ENCODE peak calls at places on chromosome 17, in six cellular contexts. R is astrocyte; L is activated CD4-positive, alpha-beta T cell treated with anti-CD3 and anti-CD28 coated beads, Interleukin-2, amount 50 U/mL, for 48 hours; D is NCI-H1105; N is NCI-H2081; I is anterior cingulate cortex. C is an unnamed sample.

GRCh38 chr17:36546418-36547093 is 1.8 kb downstream of the GGNBP2 start:
- DNase-seq in R (no peak), L (no peak), D (no peak), N (peak), I (no peak), C (peak)

GRCh38 chr17:56949595-56949994 is 11.3 kb downstream of the COIL start:
- DNase-seq in R (no peak), L (no peak), D (no peak), N (no peak), I (no peak), C (no peak)

GRCh38 chr17:31417051-31417792 is 25.7 kb downstream of the RAB11FIP4 start:
- DNase-seq in R (no peak), L (no peak), D (no peak), N (no peak), I (no peak), C (no peak)

GRCh38 chr17:76354747-76355310 is 1.1 kb upstream of the PRPSAP1 start:
- DNase-seq in R (no peak), L (no peak), D (no peak), N (no peak), I (no peak), C (no peak)

GRCh38 chr17:83006515-83007455 is 72.6 kb upstream of the METRNL start:
- DNase-seq in R (no peak), L (no peak), D (no peak), N (no peak), I (no peak), C (no peak)

GRCh38 chr17:43151880-43152456 is 19.0 kb upstream of the NBR1 start:
- DNase-seq in R (no peak), L (no peak), D (no peak), N (no peak), I (no peak), C (no peak)

GRCh38 chr17:78672880-78673371 is 95.7 kb upstream of the DNAH17 start:
- DNase-seq in R (no peak), L (no peak), D (no peak), N (no peak), I (no peak), C (no peak)

GRCh38 chr17:68197091-68197996 is 50.5 kb upstream of the AMZ2 start:
- DNase-seq in R (no peak), L (peak), D (peak), N (no peak), I (no peak), C (no peak)

GRCh38 chr17:205176-205538 is 23.7 kb upstream of the DOC2B start:
- DNase-seq in R (no peak), L (no peak), D (no peak), N (no peak), I (no peak), C (no peak)

GRCh38 chr17:12290207-12290606 is 269.5 kb downstream of the MAP2K4 start:
- DNase-seq in R (no peak), L (no peak), D (no peak), N (no peak), I (no peak), C (no peak)

GRCh38 chr17:80894726-80895125 is 96.9 kb upstream of the CHMP6 start:
- DNase-seq in R (no peak), L (no peak), D (no peak), N (no peak), I (no peak), C (no peak)

C was measured in fibroblast of lung.